ENCODE peak calls at places on chromosomes 16 and 17, in eight cellular contexts. One of them, this sample, is unnamed.
A peak's percentile ranks its signal among the peaks of the same experiment; 100 is the strongest.

GRCh38 chr17:37492167-37492566 is 2.5 kb downstream of the DUSP14 start:
- DNase-seq in psoas muscle: no peak
- DNase-seq in left ventricle myocardium inferior: no peak
- DNase-seq in cardiac muscle cell: no peak
- DNase-seq in heart left ventricle: no peak
- DNase-seq in HCT116: no peak
- DNase-seq in RWPE2: no peak
- DNase-seq in brain microvascular endothelial cell: no peak
- DNase-seq in this sample: no peak

GRCh38 chr17:56653877-56654276 is 60.4 kb downstream of the NOG start:
- DNase-seq in psoas muscle: no peak
- DNase-seq in left ventricle myocardium inferior: no peak
- DNase-seq in cardiac muscle cell: peak; percentile 19
- DNase-seq in heart left ventricle: no peak
- DNase-seq in HCT116: peak; percentile 63
- DNase-seq in RWPE2: no peak
- DNase-seq in brain microvascular endothelial cell: peak; percentile 39
- DNase-seq in this sample: peak; percentile 29

GRCh38 chr17:58276423-58276822 is 4.3 kb downstream of the MPO start:
- DNase-seq in psoas muscle: no peak
- DNase-seq in left ventricle myocardium inferior: no peak
- DNase-seq in cardiac muscle cell: no peak
- DNase-seq in heart left ventricle: no peak
- DNase-seq in HCT116: no peak
- DNase-seq in RWPE2: no peak
- DNase-seq in brain microvascular endothelial cell: no peak
- DNase-seq in this sample: no peak

GRCh38 chr17:4617090-4617489 is 24.4 kb downstream of the ALOX15 start:
- DNase-seq in psoas muscle: no peak
- DNase-seq in left ventricle myocardium inferior: no peak
- DNase-seq in cardiac muscle cell: no peak
- DNase-seq in heart left ventricle: no peak
- DNase-seq in HCT116: no peak
- DNase-seq in RWPE2: no peak
- DNase-seq in brain microvascular endothelial cell: no peak
- DNase-seq in this sample: no peak

GRCh38 chr16:81142864-81143263 is 46.7 kb upstream of the GCSH start:
- DNase-seq in psoas muscle: no peak
- DNase-seq in left ventricle myocardium inferior: no peak
- DNase-seq in cardiac muscle cell: no peak
- DNase-seq in heart left ventricle: no peak
- DNase-seq in HCT116: no peak
- DNase-seq in RWPE2: no peak
- DNase-seq in brain microvascular endothelial cell: no peak
- DNase-seq in this sample: no peak

GRCh38 chr16:84720180-84720579 is 20.4 kb downstream of the USP10 start:
- DNase-seq in psoas muscle: no peak
- DNase-seq in left ventricle myocardium inferior: no peak
- DNase-seq in cardiac muscle cell: no peak
- DNase-seq in heart left ventricle: no peak
- DNase-seq in HCT116: no peak
- DNase-seq in RWPE2: no peak
- DNase-seq in brain microvascular endothelial cell: peak; percentile 49
- DNase-seq in this sample: no peak

GRCh38 chr16:49281843-49282642 is 405 bp upstream of the CBLN1 start:
- DNase-seq in psoas muscle: peak; percentile 89
- DNase-seq in left ventricle myocardium inferior: peak; percentile 83
- DNase-seq in cardiac muscle cell: peak; percentile 76
- DNase-seq in heart left ventricle: peak; percentile 85
- DNase-seq in HCT116: no peak
- DNase-seq in RWPE2: peak; percentile 84
- DNase-seq in brain microvascular endothelial cell: peak; percentile 2
- DNase-seq in this sample: peak; percentile 91

GRCh38 chr16:6374816-6375215 is 957.8 kb upstream of the RBFOX1 start:
- DNase-seq in psoas muscle: no peak
- DNase-seq in left ventricle myocardium inferior: no peak
- DNase-seq in cardiac muscle cell: no peak
- DNase-seq in heart left ventricle: no peak
- DNase-seq in HCT116: no peak
- DNase-seq in RWPE2: no peak
- DNase-seq in brain microvascular endothelial cell: no peak
- DNase-seq in this sample: no peak

GRCh38 chr17:1413281-1413791 is 13.3 kb upstream of the YWHAE start:
- DNase-seq in psoas muscle: peak; percentile 90
- DNase-seq in left ventricle myocardium inferior: peak; percentile 82
- DNase-seq in cardiac muscle cell: peak; percentile 86
- DNase-seq in heart left ventricle: peak; percentile 87
- DNase-seq in HCT116: no peak
- DNase-seq in RWPE2: peak; percentile 69
- DNase-seq in brain microvascular endothelial cell: peak; percentile 77
- DNase-seq in this sample: peak; percentile 97

GRCh38 chr16:67963325-67964321 is 4.8 kb downstream of the SLC12A4 start:
- DNase-seq in psoas muscle: peak; percentile 72
- DNase-seq in left ventricle myocardium inferior: no peak
- DNase-seq in cardiac muscle cell: no peak
- DNase-seq in heart left ventricle: peak; percentile 51
- DNase-seq in HCT116: no peak
- DNase-seq in RWPE2: no peak
- DNase-seq in brain microvascular endothelial cell: no peak
- DNase-seq in this sample: peak; percentile 69
- H3K27ac ChIP-seq in psoas muscle: peak overlapping the region; percentile 91
- H3K27ac ChIP-seq in left ventricle myocardium inferior: peak overlapping the region; percentile 100
- H3K27ac ChIP-seq in cardiac muscle cell: no peak overlapping the region
- H3K27ac ChIP-seq in heart left ventricle: peak overlapping the region; percentile 14
- H3K27ac ChIP-seq in HCT116: no peak overlapping the region
- H3K27ac ChIP-seq in RWPE2: no peak overlapping the region
- H3K27ac ChIP-seq in brain microvascular endothelial cell: no peak overlapping the region
- H3K27ac ChIP-seq in this sample: peak overlapping the region; percentile 30

GRCh38 chr17:71446635-71447034 is 674.2 kb upstream of the SOX9 start:
- DNase-seq in psoas muscle: no peak
- DNase-seq in left ventricle myocardium inferior: no peak
- DNase-seq in cardiac muscle cell: no peak
- DNase-seq in heart left ventricle: no peak
- DNase-seq in HCT116: no peak
- DNase-seq in RWPE2: no peak
- DNase-seq in brain microvascular endothelial cell: no peak
- DNase-seq in this sample: no peak

GRCh38 chr17:71440513-71440912 is 680.3 kb upstream of the SOX9 start:
- DNase-seq in psoas muscle: no peak
- DNase-seq in left ventricle myocardium inferior: no peak
- DNase-seq in cardiac muscle cell: no peak
- DNase-seq in heart left ventricle: no peak
- DNase-seq in HCT116: no peak
- DNase-seq in RWPE2: no peak
- DNase-seq in brain microvascular endothelial cell: no peak
- DNase-seq in this sample: no peak

GRCh38 chr17:71441098-71441497 is 679.7 kb upstream of the SOX9 start:
- DNase-seq in psoas muscle: no peak
- DNase-seq in left ventricle myocardium inferior: no peak
- DNase-seq in cardiac muscle cell: peak; percentile 57
- DNase-seq in heart left ventricle: no peak
- DNase-seq in HCT116: peak; percentile 79
- DNase-seq in RWPE2: peak; percentile 61
- DNase-seq in brain microvascular endothelial cell: peak; percentile 92
- DNase-seq in this sample: no peak

GRCh38 chr17:71447644-71448043 is 673.2 kb upstream of the SOX9 start:
- DNase-seq in psoas muscle: no peak
- DNase-seq in left ventricle myocardium inferior: no peak
- DNase-seq in cardiac muscle cell: no peak
- DNase-seq in heart left ventricle: no peak
- DNase-seq in HCT116: no peak
- DNase-seq in RWPE2: no peak
- DNase-seq in brain microvascular endothelial cell: no peak
- DNase-seq in this sample: no peak

GRCh38 chr17:71444011-71444574 is 676.7 kb upstream of the SOX9 start:
- DNase-seq in psoas muscle: no peak
- DNase-seq in left ventricle myocardium inferior: no peak
- DNase-seq in cardiac muscle cell: no peak
- DNase-seq in heart left ventricle: no peak
- DNase-seq in HCT116: no peak
- DNase-seq in RWPE2: no peak
- DNase-seq in brain microvascular endothelial cell: no peak
- DNase-seq in this sample: no peak
- TF ChIP-seq CTCF in psoas muscle: no peak
- TF ChIP-seq CTCF in left ventricle myocardium inferior: no peak
- TF ChIP-seq CTCF in cardiac muscle cell: no peak
- TF ChIP-seq CTCF in heart left ventricle: no peak
- TF ChIP-seq CTCF in HCT116: no peak
- TF ChIP-seq CTCF in RWPE2: no peak
- TF ChIP-seq CTCF in brain microvascular endothelial cell: no peak
- TF ChIP-seq CTCF in this sample: no peak

GRCh38 chr17:47962901-47963300 is 5.2 kb upstream of the PRR15L start:
- DNase-seq in psoas muscle: no peak
- DNase-seq in left ventricle myocardium inferior: no peak
- DNase-seq in cardiac muscle cell: no peak
- DNase-seq in heart left ventricle: no peak
- DNase-seq in HCT116: no peak
- DNase-seq in RWPE2: no peak
- DNase-seq in brain microvascular endothelial cell: no peak
- DNase-seq in this sample: no peak

GRCh38 chr17:47961406-47961805 is 3.7 kb upstream of the PRR15L start:
- DNase-seq in psoas muscle: no peak
- DNase-seq in left ventricle myocardium inferior: no peak
- DNase-seq in cardiac muscle cell: no peak
- DNase-seq in heart left ventricle: no peak
- DNase-seq in HCT116: no peak
- DNase-seq in RWPE2: no peak
- DNase-seq in brain microvascular endothelial cell: no peak
- DNase-seq in this sample: no peak

GRCh38 chr17:47956818-47957590 is 679 bp downstream of the PRR15L start:
- DNase-seq in psoas muscle: no peak
- DNase-seq in left ventricle myocardium inferior: no peak
- DNase-seq in cardiac muscle cell: no peak
- DNase-seq in heart left ventricle: no peak
- DNase-seq in HCT116: no peak
- DNase-seq in RWPE2: no peak
- DNase-seq in brain microvascular endothelial cell: no peak
- DNase-seq in this sample: peak; percentile 64

GRCh38 chr17:47957591-47958490 is at the start of gene PRR15L:
- DNase-seq in psoas muscle: no peak
- DNase-seq in left ventricle myocardium inferior: no peak
- DNase-seq in cardiac muscle cell: no peak
- DNase-seq in heart left ventricle: no peak
- DNase-seq in HCT116: no peak
- DNase-seq in RWPE2: no peak
- DNase-seq in brain microvascular endothelial cell: no peak
- DNase-seq in this sample: peak; percentile 93

GRCh38 chr17:47959825-47960655 is 2.4 kb upstream of the PRR15L start:
- DNase-seq in psoas muscle: no peak
- DNase-seq in left ventricle myocardium inferior: no peak
- DNase-seq in cardiac muscle cell: no peak
- DNase-seq in heart left ventricle: no peak
- DNase-seq in HCT116: no peak
- DNase-seq in RWPE2: no peak
- DNase-seq in brain microvascular endothelial cell: no peak
- DNase-seq in this sample: no peak
- H3K27ac ChIP-seq in psoas muscle: no peak overlapping the region
- H3K27ac ChIP-seq in left ventricle myocardium inferior: no peak overlapping the region
- H3K27ac ChIP-seq in cardiac muscle cell: no peak overlapping the region
- H3K27ac ChIP-seq in heart left ventricle: no peak overlapping the region
- H3K27ac ChIP-seq in HCT116: no peak overlapping the region
- H3K27ac ChIP-seq in RWPE2: no peak overlapping the region
- H3K27ac ChIP-seq in brain microvascular endothelial cell: no peak overlapping the region
- H3K27ac ChIP-seq in this sample: no peak overlapping the region

DNA sequence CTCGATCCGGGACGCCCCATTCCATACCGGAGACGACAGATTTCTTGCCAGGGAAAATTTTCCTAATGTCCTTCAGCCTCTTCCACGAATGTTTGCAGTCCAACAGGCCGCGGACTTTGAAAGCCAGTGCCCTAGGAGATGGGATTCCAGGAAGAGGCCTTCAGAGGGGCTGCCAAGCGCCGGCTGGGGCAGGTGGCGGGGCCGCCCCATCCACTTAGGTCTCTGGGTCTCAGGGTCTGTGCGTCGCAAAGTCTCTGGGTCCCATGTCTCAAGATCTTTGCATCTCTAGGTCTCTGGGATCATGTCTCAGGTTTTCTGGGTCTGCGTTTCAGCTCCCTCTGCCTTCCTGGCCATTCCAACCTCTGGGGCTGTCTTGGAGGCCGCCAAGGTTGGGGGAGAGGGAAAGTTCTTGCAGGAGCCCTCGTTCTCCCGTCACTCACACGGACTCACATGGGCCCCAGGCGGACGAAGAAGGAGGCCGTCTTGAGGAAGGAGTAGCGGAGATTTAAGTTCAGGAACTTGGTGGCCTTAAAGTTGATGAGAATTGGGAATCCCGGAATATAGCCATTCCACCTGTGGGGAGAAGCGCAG is 7.2 kb downstream of the ALOX12B start:
- DNase-seq in psoas muscle: no peak
- DNase-seq in left ventricle myocardium inferior: no peak
- DNase-seq in cardiac muscle cell: no peak
- DNase-seq in heart left ventricle: no peak
- DNase-seq in HCT116: no peak
- DNase-seq in RWPE2: no peak
- DNase-seq in brain microvascular endothelial cell: no peak
- DNase-seq in this sample: no peak
- TF ChIP-seq CTCF in psoas muscle: no peak
- TF ChIP-seq CTCF in left ventricle myocardium inferior: peak; percentile 43
- TF ChIP-seq CTCF in cardiac muscle cell: no peak
- TF ChIP-seq CTCF in heart left ventricle: no peak
- TF ChIP-seq CTCF in HCT116: no peak
- TF ChIP-seq CTCF in RWPE2: peak; percentile 61
- TF ChIP-seq CTCF in brain microvascular endothelial cell: no peak
- TF ChIP-seq CTCF in this sample: no peak

GRCh38 chr17:32927724-32928526 is at the start of gene TMEM98:
- DNase-seq in psoas muscle: no peak
- DNase-seq in left ventricle myocardium inferior: peak; percentile 20
- DNase-seq in cardiac muscle cell: peak; percentile 39
- DNase-seq in heart left ventricle: peak; percentile 24
- DNase-seq in HCT116: no peak
- DNase-seq in RWPE2: no peak
- DNase-seq in brain microvascular endothelial cell: no peak
- DNase-seq in this sample: peak; percentile 32
- H3K27ac ChIP-seq in psoas muscle: no peak within 1 kb of the TSS
- H3K27ac ChIP-seq in left ventricle myocardium inferior: peak within 1 kb of the TSS; percentile 57
- H3K27ac ChIP-seq in cardiac muscle cell: peak within 1 kb of the TSS; percentile 91
- H3K27ac ChIP-seq in heart left ventricle: no peak within 1 kb of the TSS
- H3K27ac ChIP-seq in HCT116: peak within 1 kb of the TSS; percentile 27
- H3K27ac ChIP-seq in RWPE2: no peak within 1 kb of the TSS
- H3K27ac ChIP-seq in brain microvascular endothelial cell: peak within 1 kb of the TSS; percentile 31
- H3K27ac ChIP-seq in this sample: peak within 1 kb of the TSS; percentile 62

This sample was measured in thyroid gland.